ENCODE peak calls at places on chromosomes 13 and 19, in six cellular contexts. X is effector memory CD4-positive, alpha-beta T cell; Q is heart right ventricle; C is left ventricle myocardium inferior; R is mucosa of descending colon; I is CD8-positive, alpha-beta T cell. U is an unnamed sample.

GRCh38 chr19:28037186-28037585 is 1175.8 kb downstream of the UQCRFS1 start:
- DNase-seq in X (no peak), Q (no peak), C (no peak), R (no peak), I (no peak), U (no peak)

GRCh38 chr19:55495646-55496349 is 7.6 kb downstream of the SSC5D start:
- DNase-seq in X (no peak), Q (no peak), C (no peak), R (no peak), I (no peak), U (no peak)

GRCh38 chr13:36673838-36674326 is at the start of gene SERTM1:
- DNase-seq in X (no peak), Q (peak; percentile 49), C (peak; percentile 45), R (no peak), I (no peak), U (no peak)

GRCh38 chr13:101258071-101258470 is 158.2 kb downstream of the NALCN start:
- DNase-seq in X (peak; percentile 41), Q (no peak), C (no peak), R (no peak), I (no peak), U (no peak)

GRCh38 chr19:4294389-4294788 is 7.8 kb downstream of the TMIGD2 start:
- DNase-seq in X (no peak), Q (no peak), C (no peak), R (no peak), I (no peak), U (no peak)

GRCh38 chr13:38990693-38991092 is at the start of gene STOML3:
- DNase-seq in X (no peak), Q (no peak), C (no peak), R (no peak), I (no peak), U (no peak)

GRCh38 chr19:18108897-18109296 is 11.3 kb downstream of the MAST3 start:
- DNase-seq in X (no peak), Q (no peak), C (no peak), R (peak; percentile 63), I (no peak), U (no peak)

GRCh38 chr19:38304866-38305429 is 897 bp downstream of the C19orf33 start:
- DNase-seq in X (no peak), Q (peak; percentile 44), C (peak; percentile 55), R (peak; percentile 98), I (no peak), U (no peak)

GRCh38 chr13:28357846-28358496 is 137.0 kb downstream of the FLT1 start:
- DNase-seq in X (no peak), Q (no peak), C (no peak), R (no peak), I (no peak), U (no peak)

GRCh38 chr19:5515737-5516136 is 52.0 kb downstream of the TINCR start:
- DNase-seq in X (no peak), Q (no peak), C (no peak), R (no peak), I (no peak), U (no peak)

GRCh38 chr13:73060251-73061160 is 1.7 kb downstream of the KLF5 start:
- DNase-seq in X (no peak), Q (peak; percentile 14), C (no peak), R (peak; percentile 48), I (no peak), U (no peak)

GRCh38 chr19:48321372-48321621 is 4.1 kb upstream of the EMP3 start:
- DNase-seq in X (peak; percentile 97), Q (peak; percentile 98), C (peak; percentile 96), R (peak; percentile 99), I (peak; percentile 91), U (peak; percentile 90)

GRCh38 chr13:95524270-95524901 is 28.1 kb upstream of the CLDN10 start:
- DNase-seq in X (no peak), Q (no peak), C (no peak), R (no peak), I (no peak), U (no peak)

GRCh38 chr13:95527955-95528354 is 24.6 kb upstream of the CLDN10 start:
- DNase-seq in X (no peak), Q (no peak), C (no peak), R (no peak), I (no peak), U (no peak)

GRCh38 chr13:95523598-95523997 is 28.9 kb upstream of the CLDN10 start:
- DNase-seq in X (no peak), Q (no peak), C (no peak), R (no peak), I (no peak), U (no peak)
- H3K4me1 ChIP-seq in X (no peaks in the 10 kb centered on the region), Q (no peaks in the 10 kb centered on the region), C (no peaks in the 10 kb centered on the region), R (no peaks in the 10 kb centered on the region), I (no peaks in the 10 kb centered on the region), U (no peaks in the 10 kb centered on the region)

GRCh38 chr13:99361197-99361596 is 54.0 kb upstream of the GPR183 start:
- DNase-seq in X (no peak), Q (no peak), C (no peak), R (no peak), I (no peak), U (no peak)
- H3K4me3 ChIP-seq in X (no peak overlapping the region), Q (no peak overlapping the region), C (no peak overlapping the region), R (no peak overlapping the region), I (peak overlapping the region; percentile 16), U (peak overlapping the region; percentile 48)

GRCh38 chr19:16521715-16522289 is 20.4 kb downstream of the CHERP start:
- DNase-seq in X (no peak), Q (no peak), C (no peak), R (no peak), I (no peak), U (no peak)
- H3K4me1 ChIP-seq in X (no peaks in the 10 kb centered on the region), Q (no peaks in the 10 kb centered on the region), C (peaks cover 2% of the 10 kb centered on the region), R (no peaks in the 10 kb centered on the region), I (no peaks in the 10 kb centered on the region), U (no peaks in the 10 kb centered on the region)

GRCh38 chr19:50498219-50499056 is 12.6 kb downstream of the JOSD2 start:
- DNase-seq in X (no peak), Q (no peak), C (no peak), R (no peak), I (no peak), U (no peak)

GRCh38 chr19:50501568-50502475 is 9.2 kb downstream of the JOSD2 start:
- DNase-seq in X (no peak), Q (peak; percentile 75), C (peak; percentile 75), R (no peak), I (no peak), U (no peak)

GRCh38 chr19:50501186-50501567 is 9.8 kb downstream of the JOSD2 start:
- DNase-seq in X (no peak), Q (no peak), C (no peak), R (no peak), I (no peak), U (no peak)

GRCh38 chr19:50500753-50501151 is 10.2 kb downstream of the JOSD2 start:
- DNase-seq in X (no peak), Q (peak; percentile 81), C (peak; percentile 86), R (no peak), I (no peak), U (no peak)

DNA sequence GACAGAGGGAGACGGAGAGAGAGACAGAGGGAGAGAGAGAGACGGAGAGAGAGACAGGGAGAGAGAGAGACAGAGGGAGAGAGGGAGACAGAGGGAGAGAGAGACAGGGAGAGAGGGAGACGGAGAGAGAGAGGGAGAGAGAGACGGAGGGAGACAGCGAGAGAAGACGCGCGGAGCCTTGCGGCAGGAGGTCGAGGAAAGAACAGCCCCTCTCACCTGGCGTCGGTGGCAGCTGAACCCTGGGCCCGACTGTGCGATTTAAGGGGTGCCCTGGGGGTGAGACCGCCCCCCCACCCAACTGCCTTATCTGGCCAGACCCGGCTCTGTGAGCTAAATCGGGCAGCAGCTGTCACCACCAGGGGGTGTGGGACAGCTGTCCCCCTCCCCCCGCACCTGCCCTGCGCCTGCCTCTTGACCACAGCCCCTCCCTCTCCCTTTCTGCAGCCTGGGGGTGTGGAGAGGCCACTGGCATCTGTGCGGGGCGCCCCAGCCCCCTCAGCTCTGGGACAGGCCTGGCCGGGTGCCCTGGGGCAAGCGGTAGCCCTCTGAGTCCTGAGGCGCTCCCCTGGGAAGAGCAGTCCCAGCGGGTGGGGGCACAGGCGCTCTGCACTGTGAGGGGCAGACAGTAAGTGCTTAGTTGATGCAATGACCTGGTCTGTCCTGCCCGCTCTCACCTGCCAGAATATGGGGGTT is 10.8 kb downstream of the JOSD2 start:
- DNase-seq in X (no peak), Q (peak; percentile 81), C (peak; percentile 83), R (no peak), I (no peak), U (no peak)
- H3K4me3 ChIP-seq in X (no peak overlapping the region), Q (peak overlapping the region; percentile 54), C (peak overlapping the region; percentile 70), R (no peak overlapping the region), I (no peak overlapping the region), U (no peak overlapping the region)

GRCh38 chr19:15400521-15401396 is 18.0 kb downstream of the AKAP8L start:
- DNase-seq in X (no peak), Q (no peak), C (no peak), R (no peak), I (no peak), U (no peak)
- H3K4me1 ChIP-seq in X (no peaks in the 10 kb centered on the region), Q (peaks cover 49% of the 10 kb centered on the region), C (peaks cover 79% of the 10 kb centered on the region), R (peaks cover 2% of the 10 kb centered on the region), I (no peaks in the 10 kb centered on the region), U (no peaks in the 10 kb centered on the region)

GRCh38 chr19:7818806-7819205 is 11.2 kb upstream of the EVI5L start:
- DNase-seq in X (no peak), Q (no peak), C (no peak), R (no peak), I (no peak), U (no peak)
- H3K4me3 ChIP-seq in X (no peak overlapping the region), Q (no peak overlapping the region), C (no peak overlapping the region), R (no peak overlapping the region), I (no peak overlapping the region), U (no peak overlapping the region)

GRCh38 chr13:46596501-46596900 is 43.5 kb downstream of the LRCH1 start:
- DNase-seq in X (no peak), Q (no peak), C (no peak), R (no peak), I (no peak), U (no peak)

GRCh38 chr13:46595918-46596315 is 42.9 kb downstream of the LRCH1 start:
- DNase-seq in X (no peak), Q (no peak), C (no peak), R (no peak), I (no peak), U (no peak)

GRCh38 chr13:46598820-46599180 is 45.8 kb downstream of the LRCH1 start:
- DNase-seq in X (no peak), Q (no peak), C (no peak), R (no peak), I (no peak), U (no peak)

GRCh38 chr13:46600943-46601311 is 48.0 kb downstream of the LRCH1 start:
- DNase-seq in X (no peak), Q (no peak), C (no peak), R (no peak), I (no peak), U (no peak)

DNA sequence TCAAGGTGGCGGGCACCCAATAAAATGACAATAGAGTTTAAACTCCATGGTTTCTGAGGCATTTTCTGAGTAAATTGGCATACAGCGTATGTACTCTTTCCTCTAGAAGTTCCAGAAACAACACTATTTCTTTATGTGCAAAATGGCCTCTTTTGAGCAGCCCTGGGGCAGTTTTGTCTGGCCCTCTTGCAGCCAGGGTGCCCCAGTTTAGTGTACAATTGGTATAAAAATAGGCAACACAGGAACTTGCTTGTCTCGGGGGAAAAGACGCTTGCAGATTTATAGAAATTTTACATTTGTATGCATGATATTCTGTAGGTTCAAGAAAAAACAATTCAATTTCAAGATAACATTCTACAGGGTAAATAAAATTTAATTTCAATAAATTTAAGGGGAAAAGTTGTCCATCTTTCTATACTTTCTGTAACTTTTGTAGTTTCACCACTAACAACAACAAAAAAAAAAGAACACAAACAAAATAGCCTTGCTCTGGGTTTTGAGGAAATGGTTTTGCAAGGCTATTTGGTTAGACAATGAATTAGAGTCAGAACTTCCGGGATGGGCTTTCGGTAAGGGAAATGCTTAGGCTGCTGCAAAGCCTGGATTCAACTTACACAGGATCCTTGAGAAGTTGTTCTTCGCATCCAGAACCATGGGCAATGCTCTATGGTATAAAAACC is 45.3 kb downstream of the LRCH1 start:
- DNase-seq in X (no peak), Q (no peak), C (no peak), R (no peak), I (no peak), U (no peak)
- H3K4me1 ChIP-seq in X (peaks cover 21% of the 10 kb centered on the region), Q (peaks cover 66% of the 10 kb centered on the region), C (peaks cover 96% of the 10 kb centered on the region), R (peaks cover 20% of the 10 kb centered on the region), I (peaks cover 63% of the 10 kb centered on the region), U (peaks cover 49% of the 10 kb centered on the region)